ENCODE peak calls at places on chromosomes 4 and X, in five cellular contexts. R, P, F, Z and S are unnamed samples.

GRCh38 chrX:152959626-152960025 is 34.3 kb downstream of the PNMA5 start:
- DNase-seq in P (no peak), Z (no peak), R (no peak), F (peak), S (no peak)

GRCh38 chrX:33272986-33273385 is 61.6 kb upstream of the DMD start:
- DNase-seq in P (no peak), F (no peak), Z (no peak), R (no peak), S (no peak)

GRCh38 chr4:101801957-101802356 is 11.4 kb downstream of the BANK1 start:
- DNase-seq in F (no peak), Z (no peak), P (no peak), R (no peak), S (no peak)

GRCh38 chrX:136667446-136668168 is 19.6 kb downstream of the CD40LG start:
- DNase-seq in R (no peak), Z (no peak), F (no peak), P (no peak), S (no peak)

GRCh38 chr4:48315728-48316630 is 25.4 kb upstream of the SLAIN2 start:
- DNase-seq in Z (peak), F (no peak), R (peak), P (no peak), S (no peak)

GRCh38 chr4:76624271-76624681 is 189.2 kb downstream of the SHROOM3 start:
- DNase-seq in R (peak), F (peak), P (no peak), Z (no peak), S (peak)

GRCh38 chr4:9409793-9410192 is 34.4 kb upstream of the DEFB131A start:
- DNase-seq in Z (no peak), P (no peak), F (no peak), R (no peak), S (no peak)

GRCh38 chrX:68916891-68917290 is 88.1 kb downstream of the EFNB1 start:
- DNase-seq in R (no peak), P (no peak), F (no peak), Z (no peak), S (no peak)

GRCh38 chr4:42787071-42787463 is 105.4 kb upstream of the GRXCR1 start:
- DNase-seq in F (no peak), Z (no peak), P (no peak), R (no peak), S (no peak)

GRCh38 chr4:163193717-163194116 is 27.0 kb upstream of the NAF1 start:
- DNase-seq in R (no peak), P (no peak), F (no peak), Z (peak), S (no peak)

GRCh38 chr4:37830640-37831039 is 4.2 kb downstream of the PGM2 start:
- DNase-seq in Z (no peak), F (no peak), R (no peak), P (no peak), S (no peak)

GRCh38 chr4:106690487-106690886 is 321.9 kb upstream of the GIMD1 start:
- DNase-seq in F (no peak), R (no peak), P (no peak), Z (no peak), S (no peak)

GRCh38 chr4:34362654-34363053 is 1881.7 kb downstream of the ARAP2 start:
- DNase-seq in P (no peak), R (no peak), F (no peak), Z (peak), S (no peak)

GRCh38 chrX:13721819-13722527 is 12.4 kb downstream of the TRAPPC2 start:
- DNase-seq in P (no peak), R (no peak), Z (no peak), F (no peak), S (no peak)

GRCh38 chr4:158782539-158783360 is 13.9 kb downstream of the FNIP2 start:
- DNase-seq in P (no peak), R (no peak), Z (no peak), F (no peak), S (no peak)

GRCh38 chr4:14783011-14783877 is 219.0 kb upstream of the CPEB2 start:
- DNase-seq in Z (no peak), R (no peak), P (no peak), F (no peak), S (no peak)

GRCh38 chr4:929970-930625 is 2.0 kb downstream of the GAK start:
- DNase-seq in F (no peak), R (no peak), Z (peak), P (no peak), S (no peak)

GRCh38 chr4:124018383-124019317 is 622.1 kb downstream of the SPRY1 start:
- DNase-seq in Z (peak), R (no peak), P (peak), F (peak), S (peak)

GRCh38 chrX:96971812-96972211 is 88.1 kb downstream of the RPA4 start:
- DNase-seq in Z (no peak), F (no peak), R (no peak), P (no peak), S (no peak)

GRCh38 chrX:150476183-150476699 is 92.2 kb upstream of the MTM1 start:
- DNase-seq in F (no peak), R (no peak), Z (no peak), P (no peak), S (no peak)

GRCh38 chrX:111568356-111568755 is 56.9 kb downstream of the SERTM2 start:
- DNase-seq in R (peak), P (no peak), Z (peak), F (no peak), S (no peak)

GRCh38 chrX:10634681-10635161 is 14.3 kb upstream of the MID1 start:
- DNase-seq in P (no peak), R (peak), F (no peak), Z (no peak), S (no peak)

GRCh38 chrX:150569155-150569477 is 695 bp downstream of the MTM1 start:
- DNase-seq in R (no peak), Z (no peak), P (no peak), F (no peak), S (no peak)

GRCh38 chr4:1573830-1574459 is 110.2 kb downstream of the FAM53A start:
- DNase-seq in Z (no peak), P (no peak), F (peak), R (no peak), S (no peak)

GRCh38 chr4:74038161-74039064 is at the start of gene CXCL3:
- DNase-seq in Z (peak), P (peak), R (peak), F (peak), S (peak)

GRCh38 chrX:8864151-8864550 is 63.0 kb upstream of the FAM9A start:
- DNase-seq in Z (peak), F (no peak), R (no peak), P (no peak), S (no peak)

GRCh38 chrX:110402855-110403230 is 44.2 kb downstream of the RTL9 start:
- DNase-seq in R (peak), F (no peak), Z (no peak), P (no peak), S (no peak)
- TF ChIP-seq EP300 in R (no peak), F (no peak), Z (no peak), P (no peak), S (no peak)

GRCh38 chrX:104254442-104255115 is at the start of gene ESX1:
- DNase-seq in P (no peak), F (no peak), Z (no peak), R (peak), S (no peak)
- H3K4me3 ChIP-seq in P (peak), F (no peak), Z (no peak), R (peak), S (no peak)

GRCh38 chr4:83112239-83112638 is 2.3 kb downstream of the PLAC8 start:
- DNase-seq in P (no peak), R (no peak), F (no peak), Z (no peak), S (no peak)

GRCh38 chr4:83108101-83108861 is 6.2 kb downstream of the PLAC8 start:
- DNase-seq in F (no peak), R (no peak), P (no peak), Z (no peak), S (no peak)

GRCh38 chr4:83110970-83111369 is 3.6 kb downstream of the PLAC8 start:
- DNase-seq in P (no peak), F (no peak), Z (no peak), R (no peak), S (no peak)

GRCh38 chr4:83109480-83110221 is 4.9 kb downstream of the PLAC8 start:
- DNase-seq in F (peak), R (peak), P (peak), Z (peak), S (no peak)

GRCh38 chr4:83110222-83110945 is 4.1 kb downstream of the PLAC8 start:
- DNase-seq in R (peak), F (peak), Z (peak), P (peak), S (peak)
- TF ChIP-seq EP300 in R (no peak), F (no peak), Z (peak), P (no peak), S (peak)

GRCh38 chrX:1802912-1803311 is 188.1 kb downstream of the ASMT start:
- DNase-seq in P (no peak), F (no peak), Z (no peak), R (no peak), S (no peak)

GRCh38 chrX:1809581-1809980 is 194.7 kb downstream of the ASMT start:
- DNase-seq in R (no peak), P (no peak), Z (no peak), F (no peak), S (no peak)

GRCh38 chrX:1807301-1807731 is 192.5 kb downstream of the ASMT start:
- DNase-seq in Z (no peak), F (no peak), R (no peak), P (no peak), S (no peak)
- H3K4me3 ChIP-seq in Z (no peak), F (no peak), R (no peak), P (no peak), S (no peak)

DNA sequence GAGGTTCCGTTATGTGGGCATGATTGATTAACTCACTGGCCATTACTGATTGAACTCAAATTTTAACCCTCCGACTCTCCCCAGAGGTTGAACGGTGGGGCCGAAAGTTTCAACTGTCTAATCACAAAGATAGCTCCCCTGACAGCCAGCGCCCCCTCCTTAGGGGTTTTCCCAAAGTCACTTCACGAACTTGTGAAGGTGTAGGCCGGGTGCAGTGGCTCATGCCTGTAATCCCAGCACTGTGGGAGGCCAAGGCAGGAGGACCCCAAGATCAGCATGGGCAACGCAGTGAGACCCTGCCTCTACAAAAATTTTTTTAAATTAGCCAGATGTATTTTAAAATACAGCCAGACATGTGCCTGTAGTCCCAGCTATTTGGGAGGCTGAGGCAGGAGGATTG is 39.8 kb upstream of the RBM47 start:
- DNase-seq in R (no peak), F (no peak), Z (no peak), P (no peak), S (no peak)
- TF ChIP-seq EP300 in R (no peak), F (no peak), Z (no peak), P (no peak), S (no peak)

DNA sequence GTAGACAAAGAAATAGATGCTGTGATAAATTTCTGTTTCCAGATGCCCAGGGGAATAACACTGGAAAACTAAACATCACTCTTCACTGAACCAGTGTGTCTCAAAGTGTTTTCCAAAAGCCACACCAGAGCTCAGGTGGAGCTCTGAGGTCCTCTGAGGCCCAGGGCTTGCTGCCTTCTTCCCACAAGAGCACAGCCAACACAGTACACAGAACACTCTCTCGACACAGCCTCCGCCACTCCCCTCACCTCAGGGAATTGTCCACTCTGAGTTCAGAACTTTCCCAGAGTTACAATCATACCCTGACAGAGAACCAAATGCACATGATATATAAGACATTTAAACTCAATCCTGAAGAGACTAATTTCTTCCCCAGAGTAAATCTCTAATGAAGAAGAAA is 3.1 kb downstream of the SETD7 start:
- DNase-seq in R (no peak), Z (no peak), P (no peak), F (no peak), S (peak)
- H3K4me3 ChIP-seq in R (peak), Z (no peak), P (no peak), F (no peak), S (no peak)

DNA sequence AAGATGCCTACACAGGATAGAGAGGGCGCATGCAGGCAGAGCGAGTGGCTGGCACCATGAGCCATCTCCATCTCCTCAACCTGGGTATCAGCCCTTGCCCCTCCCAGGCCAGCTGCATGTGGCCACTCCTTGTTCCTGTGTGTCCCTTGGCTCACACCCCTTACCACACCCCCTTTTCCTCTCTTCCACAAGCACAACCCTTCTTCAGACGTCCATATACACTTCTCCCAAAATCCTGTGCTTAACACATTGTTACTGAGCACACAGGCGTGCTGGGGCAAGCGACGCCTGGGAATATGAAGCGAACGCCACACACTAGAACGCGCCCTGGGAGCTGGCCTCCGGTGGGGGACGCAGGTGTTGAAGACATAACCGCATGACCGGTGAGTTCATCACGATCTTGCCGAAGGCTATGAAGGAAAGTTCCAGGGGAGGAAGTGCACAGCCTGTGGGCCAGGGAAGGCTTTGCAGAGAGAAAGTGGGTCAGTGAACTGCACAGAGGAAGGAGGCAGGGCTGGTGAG is 19.1 kb upstream of the KIAA0232 start:
- DNase-seq in F (no peak), R (peak), Z (no peak), P (no peak), S (no peak)
- TF ChIP-seq EP300 in F (no peak), R (no peak), Z (no peak), P (no peak), S (no peak)

GRCh38 chr4:99642725-99643489 is 14.7 kb downstream of the C4orf54 start:
- DNase-seq in P (no peak), F (peak), Z (no peak), R (no peak), S (peak)

GRCh38 chr4:99644453-99644852 is 13.2 kb downstream of the C4orf54 start:
- DNase-seq in Z (no peak), P (no peak), F (no peak), R (no peak), S (no peak)

GRCh38 chr4:99645036-99645435 is 12.6 kb downstream of the C4orf54 start:
- DNase-seq in R (no peak), F (no peak), P (no peak), Z (no peak), S (no peak)

GRCh38 chr4:99648321-99648720 is 9.3 kb downstream of the C4orf54 start:
- DNase-seq in F (no peak), Z (no peak), R (no peak), P (no peak), S (no peak)

DNA sequence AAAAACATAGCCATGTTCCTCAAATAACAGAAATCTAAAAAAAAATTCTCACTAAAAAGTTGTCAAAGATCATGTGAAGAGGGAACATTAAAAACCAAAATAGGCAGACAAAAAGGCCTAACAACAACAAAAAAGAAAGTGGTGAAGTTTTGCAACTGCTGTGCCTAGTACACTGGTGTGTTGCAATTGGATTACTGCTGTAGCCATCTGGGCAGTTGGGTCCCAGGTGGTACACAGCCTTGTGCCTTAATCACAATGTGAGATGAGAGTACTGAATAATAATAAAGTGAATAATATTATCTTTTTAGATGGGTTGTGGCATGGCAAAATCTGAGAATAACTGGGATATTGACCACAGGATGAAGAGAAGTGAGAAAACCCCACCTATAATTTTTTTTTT is 12.0 kb downstream of the C4orf54 start:
- DNase-seq in P (no peak), F (no peak), R (no peak), Z (no peak), S (no peak)
- H3K4me3 ChIP-seq in P (no peak), F (no peak), R (no peak), Z (no peak), S (no peak)

GRCh38 chr4:16636304-16636703 is 262.1 kb downstream of the LDB2 start:
- DNase-seq in R (no peak), P (no peak), Z (no peak), F (no peak), S (no peak)
- TF ChIP-seq EP300 in R (no peak), P (no peak), Z (no peak), F (no peak), S (no peak)

GRCh38 chrX:123425471-123425870 is 241.4 kb downstream of the GRIA3 start:
- DNase-seq in F (no peak), Z (no peak), R (no peak), P (no peak), S (no peak)
- H3K4me3 ChIP-seq in F (no peak), Z (no peak), R (no peak), P (no peak), S (no peak)